ENCODE peak calls at places on chromosome 14, in four cellular contexts. Q is WTC11, D is HepG2, X is K562. U is an unnamed sample.

GRCh38 chr14:29846339-29847129 is 81.1 kb downstream of the PRKD1 start:
- DNase-seq in Q (no peak), D (no peak), X (no peak), U (no peak)

GRCh38 chr14:49461529-49462401 is 124.4 kb downstream of the RPS29 start:
- DNase-seq in Q (peak; percentile 31), D (peak; percentile 69), X (peak; percentile 27), U (peak; percentile 30)

GRCh38 chr14:104955396-104955770 is 22.8 kb downstream of the AHNAK2 start:
- DNase-seq in Q (no peak), D (no peak), X (no peak), U (no peak)

GRCh38 chr14:102580552-102581110 is 11.8 kb upstream of the RCOR1 start:
- DNase-seq in Q (no peak), D (no peak), X (no peak), U (no peak)

GRCh38 chr14:40447032-40447431 is 1014.8 kb upstream of the FBXO33 start:
- DNase-seq in Q (no peak), D (no peak), X (no peak), U (no peak)

GRCh38 chr14:23066368-23066767 is 9.0 kb upstream of the CDH24 start:
- DNase-seq in Q (no peak), D (no peak), X (no peak), U (no peak)

GRCh38 chr14:105528197-105528858 is 1.9 kb downstream of the TMEM121 start:
- DNase-seq in Q (peak; percentile 75), D (peak; percentile 38), X (peak; percentile 80), U (peak; percentile 92)

GRCh38 chr14:59632381-59632780 is 55.8 kb upstream of the CCDC175 start:
- DNase-seq in Q (peak; percentile 64), D (peak; percentile 20), X (peak; percentile 12), U (peak; percentile 63)

GRCh38 chr14:95256011-95256775 is 63.5 kb downstream of the CLMN start:
- DNase-seq in Q (no peak), D (no peak), X (no peak), U (no peak)

GRCh38 chr14:23379331-23380196 is 2.7 kb downstream of the CMTM5 start:
- DNase-seq in Q (peak; percentile 76), D (peak; percentile 66), X (peak; percentile 79), U (peak; percentile 80)

GRCh38 chr14:101501858-101502615 is 59.3 kb upstream of the DIO3 start:
- DNase-seq in Q (no peak), D (no peak), X (no peak), U (no peak)

GRCh38 chr14:104926619-104927431 is 2.1 kb downstream of the PLD4 start:
- DNase-seq in Q (peak; percentile 13), D (no peak), X (no peak), U (no peak)

GRCh38 chr14:104432611-104433231 is 146.8 kb upstream of the C14orf180 start:
- DNase-seq in Q (peak; percentile 8), D (no peak), X (no peak), U (no peak)

GRCh38 chr14:95895720-95896119 is 19.1 kb downstream of the TUNAR start:
- DNase-seq in Q (peak; percentile 68), D (peak; percentile 18), X (peak; percentile 36), U (peak; percentile 57)

GRCh38 chr14:26621807-26622560 is 24.2 kb upstream of the NOVA1 start:
- DNase-seq in Q (no peak), D (no peak), X (no peak), U (no peak)

GRCh38 chr14:50321009-50321660 is 9.0 kb downstream of the DMAC2L start:
- DNase-seq in Q (peak; percentile 47), D (peak; percentile 68), X (peak; percentile 52), U (peak; percentile 74)

GRCh38 chr14:63286071-63286470 is 32.7 kb downstream of the GPHB5 start:
- DNase-seq in Q (no peak), D (no peak), X (no peak), U (no peak)

GRCh38 chr14:20555845-20556244 is 5.0 kb downstream of the RNASE9 start:
- DNase-seq in Q (no peak), D (no peak), X (no peak), U (no peak)

GRCh38 chr14:58947156-58947555 is 241.3 kb upstream of the DAAM1 start:
- DNase-seq in Q (no peak), D (no peak), X (no peak), U (no peak)

GRCh38 chr14:43765474-43765873 is 741.6 kb downstream of the FSCB start:
- DNase-seq in Q (no peak), D (no peak), X (no peak), U (no peak)

GRCh38 chr14:91349481-91350074 is 68.0 kb downstream of the CCDC88C start:
- DNase-seq in Q (no peak), D (no peak), X (no peak), U (no peak)

GRCh38 chr14:93857081-93857480 is 68.8 kb upstream of the PRIMA1 start:
- DNase-seq in Q (no peak), D (no peak), X (no peak), U (no peak)

GRCh38 chr14:68232643-68233055 is 413.1 kb downstream of the RAD51B start:
- DNase-seq in Q (no peak), D (peak; percentile 67), X (no peak), U (no peak)

GRCh38 chr14:52863339-52863700 is 71.9 kb upstream of the GNPNAT1 start:
- DNase-seq in Q (no peak), D (no peak), X (no peak), U (no peak)

GRCh38 chr14:106556665-106557289 is 1030.4 kb downstream of the TMEM121 start:
- DNase-seq in Q (peak; percentile 14), D (peak; percentile 27), X (peak; percentile 39), U (peak; percentile 34)

DNA sequence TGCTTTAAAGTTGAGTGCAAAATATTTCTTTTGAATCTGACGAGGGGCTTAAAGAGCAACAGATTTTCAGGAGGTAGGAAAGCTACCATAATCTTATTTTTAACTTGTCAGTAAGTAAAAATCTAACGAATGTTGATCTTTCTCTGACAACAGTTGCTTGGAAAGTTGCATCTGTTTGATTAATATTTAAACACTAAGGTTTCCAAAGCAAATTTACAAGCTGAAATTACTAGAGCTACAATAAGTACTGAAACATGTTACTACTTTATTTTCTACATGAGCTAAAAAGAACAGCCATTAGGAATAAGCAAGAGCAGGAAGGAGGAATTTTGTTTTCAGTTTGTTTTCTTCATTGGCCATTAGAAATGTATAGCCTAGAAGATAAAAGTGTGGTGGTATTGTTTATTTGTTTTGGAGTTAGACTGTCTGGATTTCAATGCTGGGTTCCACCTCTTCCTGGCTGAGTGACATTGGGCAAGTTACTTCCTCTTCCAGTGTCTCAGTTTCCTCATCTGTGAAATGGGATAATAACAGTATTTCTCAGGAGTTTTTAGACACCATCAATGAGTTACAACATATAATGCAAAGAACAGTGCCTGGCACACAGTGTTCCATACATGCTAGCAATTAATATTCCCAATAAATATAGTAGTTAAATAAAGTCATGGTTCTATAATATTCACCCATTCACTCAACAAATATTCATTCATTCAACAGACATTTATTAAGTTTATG is 87.9 kb upstream of the FLRT2 start:
- DNase-seq in Q (no peak), D (no peak), X (no peak), U (no peak)
- TF ChIP-seq ELF4 in Q (no peak), D (no peak), X (no peak), U (no peak)

GRCh38 chr14:73755434-73756014 is 41.3 kb upstream of the PNMA1 start:
- DNase-seq in Q (no peak), D (no peak), X (peak; percentile 34), U (no peak)
- TF ChIP-seq ELF4 in Q (no peak), D (no peak), X (no peak), U (no peak)

GRCh38 chr14:54226558-54226957 is 170.2 kb upstream of the CDKN3 start:
- DNase-seq in Q (no peak), D (no peak), X (no peak), U (no peak)

GRCh38 chr14:54229136-54229535 is 167.7 kb upstream of the CDKN3 start:
- DNase-seq in Q (no peak), D (no peak), X (no peak), U (no peak)

GRCh38 chr14:54223978-54224377 is 172.8 kb upstream of the CDKN3 start:
- DNase-seq in Q (no peak), D (no peak), X (no peak), U (no peak)

GRCh38 chr14:54225457-54225856 is 171.3 kb upstream of the CDKN3 start:
- DNase-seq in Q (no peak), D (no peak), X (no peak), U (no peak)

DNA sequence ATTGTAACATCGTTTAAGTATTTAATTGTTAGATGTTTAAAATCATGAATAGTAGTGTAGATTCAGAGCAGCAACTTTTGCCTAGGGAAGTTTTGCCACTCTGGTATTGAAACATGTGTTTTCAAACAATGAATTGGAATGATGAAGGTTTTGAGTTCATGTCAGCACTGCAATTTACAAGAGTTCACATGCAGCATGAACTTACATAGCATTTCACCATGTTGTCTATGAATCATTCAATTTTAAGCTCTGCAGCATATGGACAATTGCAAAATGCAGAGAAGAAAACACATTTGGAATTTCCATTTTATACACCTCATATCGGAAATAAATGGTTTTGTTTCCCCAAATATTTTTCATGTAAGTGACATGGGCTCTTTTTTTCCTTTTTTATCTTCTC is 170.7 kb upstream of the CDKN3 start:
- DNase-seq in Q (no peak), D (no peak), X (no peak), U (no peak)
- TF ChIP-seq ELF4 in Q (no peak), D (no peak), X (no peak), U (no peak)

GRCh38 chr14:21924479-21924878 is 250.9 kb upstream of the OR4E1 start:
- DNase-seq in Q (peak; percentile 18), D (no peak), X (no peak), U (no peak)
- TF ChIP-seq ELF4 in Q (no peak), D (no peak), X (no peak), U (no peak)

GRCh38 chr14:99262977-99263448 is 9.0 kb downstream of the BCL11B start:
- DNase-seq in Q (no peak), D (no peak), X (no peak), U (no peak)

GRCh38 chr14:99263564-99264330 is 8.2 kb downstream of the BCL11B start:
- DNase-seq in Q (no peak), D (no peak), X (no peak), U (no peak)

GRCh38 chr14:99260116-99260515 is 11.9 kb downstream of the BCL11B start:
- DNase-seq in Q (no peak), D (no peak), X (no peak), U (no peak)

GRCh38 chr14:99260652-99261551 is 11.1 kb downstream of the BCL11B start:
- DNase-seq in Q (no peak), D (no peak), X (no peak), U (no peak)

DNA sequence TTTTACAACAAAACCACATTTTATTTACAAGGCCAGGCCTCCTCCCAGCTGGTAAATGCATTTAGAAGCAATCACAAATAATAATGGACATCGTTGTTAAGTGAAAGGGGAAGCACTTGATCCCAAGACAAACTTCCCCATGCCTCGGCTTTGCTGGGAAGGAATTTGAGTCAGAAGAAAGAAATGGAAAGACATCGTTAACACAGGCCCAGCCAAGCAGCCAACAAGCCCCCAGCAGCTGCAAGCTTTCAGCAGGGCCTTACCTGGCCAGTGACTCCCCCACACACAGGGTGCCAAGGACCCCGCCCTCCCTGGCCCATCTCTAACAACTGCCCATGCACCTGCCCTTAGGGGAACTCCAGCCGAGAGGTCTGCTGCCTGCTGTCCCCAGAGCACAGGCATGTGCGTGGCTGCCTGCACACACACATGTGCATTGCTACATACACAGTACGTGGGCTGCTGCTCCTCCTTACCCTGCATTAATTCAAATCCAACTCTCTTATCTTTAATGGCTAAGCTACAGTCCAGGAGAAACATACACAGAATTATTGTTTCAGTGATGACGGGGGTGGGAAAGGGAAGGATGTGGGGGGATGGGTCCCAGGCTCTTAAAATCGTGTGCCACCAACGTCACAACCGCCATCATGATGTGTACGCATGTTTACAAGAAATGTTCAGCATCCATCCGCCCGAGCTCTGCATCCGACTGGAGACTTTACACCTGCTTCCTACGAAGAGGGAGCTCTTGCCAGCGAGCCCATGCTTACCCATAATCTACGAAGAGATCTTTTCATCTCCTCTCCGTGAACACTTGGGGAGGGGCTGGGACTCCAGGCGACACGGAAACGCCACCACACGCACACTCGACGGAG is 9.8 kb downstream of the BCL11B start:
- DNase-seq in Q (no peak), D (no peak), X (no peak), U (no peak)
- TF ChIP-seq ELF4 in Q (no peak), D (no peak), X (no peak), U (no peak)